ENCODE peak calls at places on chromosomes 11 and 22, in six cellular contexts. Y is ovary, E is cardiac muscle cell, F is psoas muscle, Q is dorsolateral prefrontal cortex, M is GM23338. L is an unnamed sample.

GRCh38 chr11:75259711-75260110 is 19.1 kb downstream of the TPBGL start:
- DNase-seq in M (no peak), Y (no peak), F (no peak), Q (peak; percentile 16), E (no peak), L (no peak)

GRCh38 chr11:17972987-17973386 is 39.9 kb downstream of the SERGEF start:
- DNase-seq in Q (peak; percentile 87), Y (peak; percentile 23), M (peak; percentile 92), F (peak; percentile 50), E (peak; percentile 80), L (peak; percentile 86)

GRCh38 chr11:41498726-41499125 is 39.3 kb upstream of the LRRC4C start:
- DNase-seq in M (peak; percentile 21), E (peak; percentile 4), Y (no peak), F (no peak), Q (no peak), L (peak; percentile 51)

GRCh38 chr22:27311666-27312566 is 489.6 kb downstream of the MN1 start:
- DNase-seq in M (peak; percentile 48), Y (no peak), E (no peak), Q (no peak), F (no peak), L (no peak)

GRCh38 chr11:123212406-123212805 is 17.4 kb upstream of the CLMP start:
- DNase-seq in M (no peak), Y (no peak), F (no peak), Q (no peak), E (no peak), L (no peak)

GRCh38 chr11:36091256-36091811 is 147.5 kb downstream of the LDLRAD3 start:
- DNase-seq in F (no peak), E (no peak), M (no peak), Y (no peak), Q (no peak), L (peak; percentile 90)

GRCh38 chr22:50074551-50075042 is 10.6 kb downstream of the MLC1 start:
- DNase-seq in F (no peak), M (peak; percentile 55), Y (no peak), Q (peak; percentile 27), E (peak; percentile 36), L (no peak)

GRCh38 chr11:70637949-70638598 is 239.7 kb downstream of the CTTN start:
- DNase-seq in Q (peak; percentile 68), Y (no peak), E (no peak), M (no peak), F (no peak), L (no peak)

GRCh38 chr11:17531818-17532131 is 12.4 kb downstream of the USH1C start:
- DNase-seq in Y (no peak), E (no peak), Q (peak; percentile 44), F (no peak), M (no peak), L (peak; percentile 40)

GRCh38 chr22:33512961-33513360 is 407.3 kb downstream of the LARGE1 start:
- DNase-seq in E (peak; percentile 18), F (no peak), Y (no peak), Q (no peak), M (no peak), L (peak; percentile 8)

GRCh38 chr11:1570001-1570453 is 2.0 kb downstream of the DUSP8 start:
- DNase-seq in M (no peak), E (no peak), Y (no peak), F (no peak), Q (no peak), L (no peak)

GRCh38 chr11:111512296-111513239 is at the start of gene BTG4:
- DNase-seq in Q (no peak), E (peak; percentile 34), Y (no peak), M (peak; percentile 69), F (peak; percentile 21), L (no peak)

DNA sequence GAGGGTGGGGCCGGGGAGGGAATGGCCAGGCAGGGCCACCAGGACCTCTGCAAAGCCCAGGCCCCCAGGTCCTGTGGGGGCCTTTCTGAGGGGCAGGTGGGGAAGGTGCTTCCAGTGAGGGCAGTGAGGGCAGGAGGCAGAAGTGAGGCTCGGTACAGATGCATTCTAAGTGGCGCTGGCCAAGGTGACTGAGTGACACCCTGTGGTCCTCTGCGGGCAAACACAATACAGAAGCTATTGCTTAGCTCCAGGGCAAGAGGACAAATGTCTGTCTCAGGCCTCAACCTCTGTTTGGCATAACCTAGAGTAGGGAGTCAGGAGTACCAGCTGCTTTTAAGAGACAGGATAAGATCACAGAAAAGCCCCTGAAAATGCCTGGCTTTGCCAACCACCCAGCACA is 31.3 kb downstream of the B3GAT1 start:
- DNase-seq in Q (no peak), F (no peak), E (no peak), M (no peak), Y (no peak), L (no peak)
- TF ChIP-seq CTCF in Q (no peak), F (no peak), E (no peak), M (no peak), Y (no peak), L (no peak)

GRCh38 chr11:4697583-4697982 is at the start of gene OR51E2:
- DNase-seq in F (no peak), M (peak; percentile 17), Q (no peak), Y (no peak), E (no peak), L (peak; percentile 20)
- H3K4me3 ChIP-seq in F (no peak within 1 kb of the TSS), M (no peak within 1 kb of the TSS), Q (no peak within 1 kb of the TSS), Y (no peak within 1 kb of the TSS), E (no peak within 1 kb of the TSS), L (no peak within 1 kb of the TSS)

GRCh38 chr11:106286881-106287504 is 209.5 kb downstream of the AASDHPPT start:
- DNase-seq in E (peak; percentile 63), M (no peak), Q (no peak), Y (no peak), F (no peak), L (no peak)

GRCh38 chr11:106288057-106288456 is 210.6 kb downstream of the AASDHPPT start:
- DNase-seq in Y (no peak), M (no peak), F (no peak), E (no peak), Q (no peak), L (no peak)

DNA sequence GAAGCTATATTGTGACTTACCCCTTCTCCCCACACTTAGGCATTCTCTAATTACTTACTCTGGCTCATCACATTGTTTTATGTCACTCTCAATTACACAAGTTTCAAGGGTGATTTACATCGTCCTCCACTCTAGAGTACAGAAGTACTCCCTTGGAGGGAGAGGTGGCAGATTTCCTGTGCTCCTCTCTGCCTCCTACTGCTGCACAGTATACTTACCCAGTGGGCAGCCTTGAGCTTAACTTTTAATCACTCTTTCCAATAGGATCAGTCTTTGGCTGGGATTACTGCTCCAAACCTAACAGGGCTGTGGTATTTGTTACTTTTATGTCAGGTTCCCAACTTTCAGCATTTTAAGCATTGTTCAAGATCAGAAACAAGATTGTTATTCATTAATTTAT is 211.5 kb downstream of the AASDHPPT start:
- DNase-seq in F (no peak), Q (no peak), Y (no peak), E (no peak), M (peak; percentile 53), L (no peak)
- TF ChIP-seq CTCF in F (no peak), Q (no peak), Y (no peak), E (no peak), M (peak; percentile 35), L (no peak)

DNA sequence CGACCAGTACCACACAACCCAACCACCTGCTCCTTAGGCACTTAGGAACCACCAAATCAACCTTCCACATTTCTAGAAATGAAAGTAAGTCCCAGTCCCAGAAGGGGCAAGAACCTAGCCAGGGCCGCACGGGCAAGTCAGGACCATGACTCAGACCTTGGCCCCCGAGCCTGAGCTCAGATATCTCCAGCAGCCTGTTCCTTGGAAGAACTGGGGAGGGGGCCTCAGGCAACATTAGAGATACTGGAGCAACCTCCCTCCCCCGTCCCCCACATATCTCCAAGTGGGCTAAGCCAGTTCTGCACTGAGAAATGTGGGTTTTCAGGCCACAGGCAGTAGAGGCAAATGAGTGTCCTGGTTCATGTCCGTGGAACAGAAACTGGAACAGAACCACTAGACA is 7.7 kb downstream of the ARAP1 start:
- DNase-seq in F (no peak), Y (no peak), Q (no peak), M (no peak), E (no peak), L (no peak)
- H3K4me3 ChIP-seq in F (no peak overlapping the region), Y (no peak overlapping the region), Q (no peak overlapping the region), M (no peak overlapping the region), E (no peak overlapping the region), L (no peak overlapping the region)

GRCh38 chr11:63567044-63567840 is 4.1 kb upstream of the PLAAT2 start:
- DNase-seq in E (peak; percentile 30), F (no peak), Q (no peak), Y (peak; percentile 37), M (peak; percentile 49), L (peak; percentile 84)
- TF ChIP-seq CTCF in E (no peak), F (no peak), Q (no peak), Y (no peak), M (no peak), L (no peak)

GRCh38 chr22:21938071-21938822 is 14.4 kb downstream of the PPM1F start:
- DNase-seq in E (peak; percentile 87), F (peak; percentile 94), M (peak; percentile 94), Q (peak; percentile 93), Y (peak; percentile 95), L (peak; percentile 96)

GRCh38 chr22:21937821-21938070 is 14.9 kb downstream of the PPM1F start:
- DNase-seq in F (peak; percentile 86), M (no peak), Y (no peak), Q (no peak), E (no peak), L (no peak)

GRCh38 chr22:21938906-21939305 is 13.7 kb downstream of the PPM1F start:
- DNase-seq in Y (no peak), Q (no peak), M (no peak), F (no peak), E (no peak), L (no peak)

GRCh38 chr22:21936151-21936778 is 16.4 kb downstream of the PPM1F start:
- DNase-seq in F (peak; percentile 46), Y (no peak), E (no peak), Q (peak; percentile 81), M (no peak), L (no peak)

GRCh38 chr22:21937041-21937820 is 15.4 kb downstream of the PPM1F start:
- DNase-seq in F (peak; percentile 53), Y (no peak), E (no peak), M (no peak), Q (no peak), L (no peak)
- H3K4me3 ChIP-seq in F (peak overlapping the region; percentile 59), Y (peak overlapping the region; percentile 79), E (no peak overlapping the region), M (peak overlapping the region; percentile 74), Q (peak overlapping the region; percentile 49), L (peak overlapping the region; percentile 60)

L was measured in fibroblast of pulmonary artery.